ENCODE peak calls at places on chromosome 15, in eight cellular contexts. A is C1 segment of cervical spinal cord; X is activated naive CD4-positive, alpha-beta T cell; K is omental fat pad; C is iris pigment epithelial cell; I is NCI-H1092; O is GM23248; R is iPS-NIHi11. Q is an unnamed sample.

GRCh38 chr15:78382114-78382886 is 42.1 kb downstream of the CRABP1 start:
- DNase-seq in A (no peak), X (no peak), K (no peak), C (no peak), I (no peak), O (no peak), R (no peak), Q (no peak)

GRCh38 chr15:99305761-99306505 is 54.7 kb downstream of the LRRC28 start:
- DNase-seq in A (no peak), X (no peak), K (no peak), C (peak; percentile 81), I (peak; percentile 43), O (peak; percentile 22), R (peak; percentile 51), Q (no peak)

GRCh38 chr15:55630921-55631320 is 42.8 kb upstream of the PYGO1 start:
- DNase-seq in A (no peak), X (no peak), K (no peak), C (peak; percentile 53), I (no peak), O (no peak), R (no peak), Q (no peak)

GRCh38 chr15:58987036-58987435 is 427 bp upstream of the RNF111 start:
- DNase-seq in A (no peak), X (no peak), K (no peak), C (peak; percentile 41), I (no peak), O (no peak), R (no peak), Q (no peak)

GRCh38 chr15:64224508-64224907 is 61.7 kb upstream of the PPIB start:
- DNase-seq in A (no peak), X (no peak), K (no peak), C (peak; percentile 83), I (no peak), O (peak; percentile 56), R (no peak), Q (no peak)

GRCh38 chr15:88833688-88834087 is 30.5 kb downstream of the ACAN start:
- DNase-seq in A (no peak), X (no peak), K (no peak), C (no peak), I (no peak), O (no peak), R (no peak), Q (no peak)

GRCh38 chr15:50071551-50072258 is 47.3 kb downstream of the ATP8B4 start:
- DNase-seq in A (no peak), X (no peak), K (no peak), C (no peak), I (no peak), O (no peak), R (no peak), Q (no peak)

GRCh38 chr15:40155270-40155910 is 5.5 kb upstream of the BUB1B start:
- DNase-seq in A (no peak), X (no peak), K (no peak), C (no peak), I (no peak), O (no peak), R (peak; percentile 77), Q (no peak)

GRCh38 chr15:90869601-90870353 is 1.4 kb downstream of the FURIN start:
- DNase-seq in A (no peak), X (no peak), K (no peak), C (peak; percentile 87), I (no peak), O (peak; percentile 85), R (peak; percentile 42), Q (peak; percentile 93)

GRCh38 chr15:48533982-48534381 is 111.5 kb downstream of the FBN1 start:
- DNase-seq in A (no peak), X (no peak), K (no peak), C (peak; percentile 41), I (no peak), O (peak; percentile 31), R (no peak), Q (no peak)

GRCh38 chr15:65900488-65900887 is 31.2 kb downstream of the RAB11A start:
- DNase-seq in A (no peak), X (no peak), K (no peak), C (no peak), I (no peak), O (no peak), R (no peak), Q (no peak)

GRCh38 chr15:63634154-63634553 is 37.0 kb downstream of the FBXL22 start:
- DNase-seq in A (no peak), X (no peak), K (no peak), C (peak; percentile 22), I (no peak), O (no peak), R (no peak), Q (no peak)

GRCh38 chr15:83199288-83199687 is 8.3 kb downstream of the HDGFL3 start:
- DNase-seq in A (no peak), X (no peak), K (no peak), C (no peak), I (no peak), O (no peak), R (no peak), Q (no peak)

GRCh38 chr15:68730491-68731317 is 90.0 kb downstream of the ANP32A start:
- DNase-seq in A (no peak), X (no peak), K (no peak), C (peak; percentile 42), I (no peak), O (peak; percentile 68), R (peak; percentile 56), Q (no peak)

GRCh38 chr15:24879492-24879891 is 75.3 kb upstream of the SNRPN start:
- DNase-seq in A (no peak), X (no peak), K (no peak), C (no peak), I (no peak), O (no peak), R (no peak), Q (no peak)

GRCh38 chr15:44394062-44394461 is 33.4 kb upstream of the CTDSPL2 start:
- DNase-seq in A (no peak), X (no peak), K (no peak), C (peak; percentile 78), I (no peak), O (no peak), R (no peak), Q (no peak)

GRCh38 chr15:68555348-68556037 is 23.3 kb upstream of the CORO2B start:
- DNase-seq in A (no peak), X (no peak), K (no peak), C (no peak), I (no peak), O (no peak), R (no peak), Q (peak; percentile 2)

GRCh38 chr15:100336061-100336460 is 5.7 kb downstream of the ADAMTS17 start:
- DNase-seq in A (no peak), X (no peak), K (no peak), C (no peak), I (no peak), O (no peak), R (no peak), Q (peak; percentile 56)

GRCh38 chr15:100728371-100729201 is 126.2 kb downstream of the ASB7 start:
- DNase-seq in A (no peak), X (no peak), K (no peak), C (no peak), I (no peak), O (no peak), R (no peak), Q (no peak)

GRCh38 chr15:74878273-74878672 is 5.1 kb upstream of the SCAMP2 start:
- DNase-seq in A (no peak), X (no peak), K (no peak), C (no peak), I (no peak), O (no peak), R (no peak), Q (no peak)

GRCh38 chr15:97126556-97127233 is 796.2 kb downstream of the NR2F2 start:
- DNase-seq in A (no peak), X (no peak), K (no peak), C (no peak), I (no peak), O (peak; percentile 0), R (no peak), Q (no peak)

GRCh38 chr15:74781673-74782595 is at the start of gene CSK:
- DNase-seq in A (no peak), X (peak; percentile 59), K (no peak), C (peak; percentile 53), I (peak; percentile 37), O (peak; percentile 89), R (peak; percentile 96), Q (peak; percentile 93)

GRCh38 chr15:94232107-94232506 is 746 bp downstream of the MCTP2 start:
- DNase-seq in A (no peak), X (no peak), K (no peak), C (no peak), I (no peak), O (no peak), R (no peak), Q (no peak)

GRCh38 chr15:85800460-85801123 is 5.9 kb upstream of the KLHL25 start:
- DNase-seq in A (no peak), X (no peak), K (no peak), C (peak; percentile 63), I (peak; percentile 73), O (peak; percentile 88), R (peak; percentile 58), Q (peak; percentile 46)

GRCh38 chr15:59941612-59942011 is 62.5 kb upstream of the FOXB1 start:
- DNase-seq in A (no peak), X (no peak), K (no peak), C (peak; percentile 0), I (no peak), O (no peak), R (peak; percentile 23), Q (no peak)

GRCh38 chr15:43118829-43119228 is 13.0 kb upstream of the UBR1 start:
- DNase-seq in A (no peak), X (no peak), K (no peak), C (no peak), I (no peak), O (no peak), R (no peak), Q (no peak)

GRCh38 chr15:76678766-76679165 is 226.4 kb downstream of the SCAPER start:
- DNase-seq in A (no peak), X (no peak), K (no peak), C (peak; percentile 49), I (no peak), O (peak; percentile 40), R (no peak), Q (no peak)

GRCh38 chr15:39744334-39745103 is 38.1 kb downstream of the FSIP1 start:
- DNase-seq in A (no peak), X (no peak), K (no peak), C (no peak), I (no peak), O (no peak), R (no peak), Q (no peak)

GRCh38 chr15:43352693-43353382 is 18.0 kb downstream of the ZSCAN29 start:
- DNase-seq in A (no peak), X (no peak), K (no peak), C (no peak), I (no peak), O (no peak), R (no peak), Q (no peak)

GRCh38 chr15:100878130-100878529 is 1.5 kb upstream of the ALDH1A3 start:
- DNase-seq in A (no peak), X (no peak), K (no peak), C (no peak), I (no peak), O (no peak), R (no peak), Q (no peak)